ENCODE peak calls at places on chromosomes 16 and 17, in six cellular contexts. E, M, A, T, V and Z are unnamed samples.

GRCh38 chr17:82709676-82710498 is 6.6 kb upstream of the FN3KRP start:
- DNase-seq in A (no peak), V (no peak), E (no peak), M (no peak), T (no peak), Z (no peak)

GRCh38 chr16:84226026-84226425 is 13.8 kb downstream of the KCNG4 start:
- DNase-seq in V (no peak), T (no peak), A (no peak), M (no peak), E (no peak), Z (no peak)

GRCh38 chr17:69434164-69434579 is 19.7 kb downstream of the MAP2K6 start:
- DNase-seq in M (no peak), E (no peak), A (no peak), T (peak; percentile 88), V (no peak), Z (peak; percentile 31)

GRCh38 chr17:57948555-57949420 is 6.4 kb downstream of the CUEDC1 start:
- DNase-seq in T (peak; percentile 99), V (no peak), M (no peak), A (no peak), E (no peak), Z (peak; percentile 97)

GRCh38 chr16:12062343-12063003 is 85.9 kb downstream of the SNX29 start:
- DNase-seq in V (no peak), M (no peak), T (peak; percentile 78), A (no peak), E (no peak), Z (peak; percentile 70)

GRCh38 chr17:28665994-28666393 is 4.0 kb downstream of the SUPT6H start:
- DNase-seq in T (no peak), E (no peak), A (no peak), M (no peak), V (no peak), Z (no peak)

GRCh38 chr17:75753514-75754377 is 11.2 kb downstream of the GALK1 start:
- DNase-seq in V (peak; percentile 75), A (peak; percentile 91), M (peak; percentile 60), E (peak; percentile 83), T (no peak), Z (no peak)

GRCh38 chr17:79740413-79740812 is 9.7 kb downstream of the ENPP7 start:
- DNase-seq in A (no peak), E (no peak), M (no peak), V (no peak), T (no peak), Z (no peak)

GRCh38 chr17:32100971-32101631 is 41.2 kb upstream of the RHOT1 start:
- DNase-seq in E (no peak), V (no peak), T (no peak), A (no peak), M (no peak), Z (no peak)

GRCh38 chr17:81071761-81072741 is 37.1 kb downstream of the BAIAP2 start:
- DNase-seq in V (no peak), E (no peak), T (no peak), M (no peak), A (no peak), Z (no peak)

GRCh38 chr16:55699616-55700015 is 43.8 kb downstream of the SLC6A2 start:
- DNase-seq in M (no peak), E (no peak), T (no peak), A (no peak), V (no peak), Z (no peak)

GRCh38 chr17:70808596-70808995 is 639.3 kb downstream of the KCNJ2 start:
- DNase-seq in T (peak; percentile 36), V (no peak), E (no peak), A (no peak), M (no peak), Z (peak; percentile 3)

GRCh38 chr16:88768041-88768876 is 16.8 kb downstream of the PIEZO1 start:
- DNase-seq in V (no peak), E (no peak), M (no peak), A (no peak), T (no peak), Z (no peak)

GRCh38 chr16:693766-694165 is 3.6 kb upstream of the WDR24 start:
- DNase-seq in V (peak; percentile 48), E (no peak), T (no peak), A (no peak), M (no peak), Z (no peak)

GRCh38 chr16:86898386-86898785 is 320.0 kb downstream of the FOXL1 start:
- DNase-seq in V (no peak), A (no peak), E (no peak), M (no peak), T (no peak), Z (no peak)

GRCh38 chr16:75065149-75065807 is 51.3 kb downstream of the LDHD start:
- DNase-seq in M (no peak), V (peak; percentile 57), A (no peak), E (no peak), T (peak; percentile 62), Z (no peak)

GRCh38 chr17:2190014-2190413 is 113.6 kb downstream of the SMG6 start:
- DNase-seq in A (no peak), M (no peak), E (no peak), T (no peak), V (no peak), Z (no peak)

GRCh38 chr17:6474906-6475305 is 30.7 kb downstream of the PIMREG start:
- DNase-seq in V (no peak), M (no peak), A (no peak), T (peak; percentile 52), E (no peak), Z (peak; percentile 41)

GRCh38 chr17:78628547-78629435 is 51.6 kb upstream of the DNAH17 start:
- DNase-seq in T (no peak), M (no peak), A (no peak), E (no peak), V (no peak), Z (no peak)

GRCh38 chr17:81049372-81049911 is 14.5 kb downstream of the BAIAP2 start:
- DNase-seq in M (no peak), T (no peak), V (peak; percentile 20), E (no peak), A (no peak), Z (no peak)

GRCh38 chr17:4215882-4216411 is 47.8 kb downstream of the ANKFY1 start:
- DNase-seq in V (no peak), E (no peak), M (no peak), T (no peak), A (peak; percentile 31), Z (no peak)

GRCh38 chr16:57758331-57759117 is 23.0 kb downstream of the KATNB1 start:
- DNase-seq in T (no peak), V (no peak), E (no peak), A (no peak), M (no peak), Z (no peak)

GRCh38 chr16:90004577-90004976 is 14.7 kb downstream of the DBNDD1 start:
- DNase-seq in T (no peak), A (no peak), V (no peak), E (no peak), M (no peak), Z (no peak)

GRCh38 chr17:35387496-35387895 is 14.1 kb upstream of the SLFN11 start:
- DNase-seq in A (no peak), M (no peak), T (no peak), E (no peak), V (no peak), Z (no peak)

GRCh38 chr17:73091410-73091769 is 1.1 kb downstream of the SLC39A11 start:
- DNase-seq in V (no peak), E (no peak), M (no peak), A (no peak), T (no peak), Z (no peak)

GRCh38 chr17:64401941-64402340 is 11.3 kb upstream of the PECAM1 start:
- DNase-seq in T (no peak), M (no peak), E (no peak), A (no peak), V (no peak), Z (no peak)

GRCh38 chr17:18257268-18257681 is 1.3 kb downstream of the FLII start:
- DNase-seq in T (peak; percentile 64), A (no peak), V (peak; percentile 18), E (no peak), M (no peak), Z (peak; percentile 79)